ENCODE peak calls at places on chromosomes 11 and 22, in seven cellular contexts. X is central memory CD8-positive, alpha-beta T cell; I is RPMI7951; M is activated T-helper 1 cell treated with Interleukin-2 at 50 U/mL for 16 hours; R is left colon; K is effector CD4-positive, alpha-beta T cell; H is activated naive CD4-positive, alpha-beta T cell treated with anti-CD3 and anti-CD28 coated beads for 36 hours. Y is an unnamed sample.

GRCh38 chr11:134385774-134386565 is 26.1 kb downstream of the B3GAT1 start:
- DNase-seq in X (no peak), I (no peak), M (no peak), R (no peak), K (no peak), H (no peak), Y (no peak)

GRCh38 chr11:86559311-86559945 is 113.0 kb downstream of the ME3 start:
- DNase-seq in X (no peak), I (peak; percentile 95), M (no peak), R (no peak), K (no peak), H (no peak), Y (peak; percentile 85)

GRCh38 chr22:41504397-41504796 is 35.5 kb downstream of the ACO2 start:
- DNase-seq in X (no peak), I (peak; percentile 75), M (no peak), R (no peak), K (no peak), H (no peak), Y (no peak)

GRCh38 chr11:86577663-86578636 is 94.5 kb downstream of the ME3 start:
- DNase-seq in X (no peak), I (peak; percentile 93), M (no peak), R (peak; percentile 75), K (no peak), H (no peak), Y (no peak)

GRCh38 chr11:2847511-2847910 is 38.1 kb downstream of the CDKN1C start:
- DNase-seq in X (no peak), I (no peak), M (no peak), R (no peak), K (no peak), H (no peak), Y (no peak)

GRCh38 chr22:38097557-38098409 is 12.7 kb downstream of the BAIAP2L2 start:
- DNase-seq in X (no peak), I (no peak), M (no peak), R (no peak), K (no peak), H (no peak), Y (peak; percentile 94)

GRCh38 chr22:50503475-50504145 is 3.9 kb downstream of the LMF2 start:
- DNase-seq in X (no peak), I (no peak), M (no peak), R (no peak), K (no peak), H (no peak), Y (no peak)

GRCh38 chr11:2122222-2122906 is 16.8 kb downstream of the IGF2 start:
- DNase-seq in X (no peak), I (no peak), M (no peak), R (no peak), K (no peak), H (no peak), Y (no peak)

GRCh38 chr22:19687561-19688300 is 26.6 kb upstream of the SEPTIN5 start:
- DNase-seq in X (no peak), I (no peak), M (no peak), R (peak; percentile 23), K (no peak), H (no peak), Y (no peak)

GRCh38 chr11:32434387-32435151 is 770 bp downstream of the WT1 start:
- DNase-seq in X (no peak), I (peak; percentile 72), M (no peak), R (no peak), K (no peak), H (no peak), Y (peak; percentile 79)

GRCh38 chr11:58900479-58901420 is 38.5 kb upstream of the GLYATL1 start:
- DNase-seq in X (no peak), I (peak; percentile 90), M (no peak), R (peak; percentile 77), K (no peak), H (peak; percentile 81), Y (peak; percentile 99)

GRCh38 chr11:114318361-114318760 is 22.2 kb downstream of the NNMT start:
- DNase-seq in X (no peak), I (no peak), M (no peak), R (no peak), K (no peak), H (no peak), Y (no peak)

GRCh38 chr11:17716807-17717206 is 2.6 kb upstream of the MYOD1 start:
- DNase-seq in X (no peak), I (no peak), M (no peak), R (no peak), K (no peak), H (no peak), Y (no peak)

GRCh38 chr11:120205596-120206161 is 5.2 kb upstream of the OAF start:
- DNase-seq in X (no peak), I (peak; percentile 62), M (no peak), R (no peak), K (no peak), H (no peak), Y (no peak)

GRCh38 chr22:29195118-29195963 is 10.4 kb upstream of the EMID1 start:
- DNase-seq in X (no peak), I (no peak), M (no peak), R (no peak), K (no peak), H (no peak), Y (peak; percentile 61)

GRCh38 chr22:36858966-36859365 is 1.8 kb upstream of the NCF4 start:
- DNase-seq in X (no peak), I (no peak), M (no peak), R (no peak), K (no peak), H (no peak), Y (no peak)

GRCh38 chr11:69721745-69722144 is 17.9 kb upstream of the FGF19 start:
- DNase-seq in X (no peak), I (no peak), M (no peak), R (peak; percentile 34), K (no peak), H (no peak), Y (no peak)

GRCh38 chr11:46066335-46066734 is 54.9 kb downstream of the PHF21A start:
- DNase-seq in X (no peak), I (no peak), M (no peak), R (no peak), K (no peak), H (no peak), Y (no peak)

GRCh38 chr11:103652013-103652412 is 384.4 kb upstream of the DDI1 start:
- DNase-seq in X (no peak), I (peak; percentile 88), M (no peak), R (no peak), K (no peak), H (no peak), Y (no peak)

Y was measured in mesendoderm.